ENCODE peak calls at places on chromosomes 7 and 10, in four cellular contexts. W, B, H and X are unnamed samples.

GRCh38 chr10:119029613-119030420 is at the start of gene NANOS1:
- DNase-seq in W (peak), B (peak), H (no peak), X (no peak)

GRCh38 chr7:636396-636795 is 90.1 kb upstream of the DNAAF5 start:
- DNase-seq in H (peak), W (no peak), B (peak), X (no peak)

GRCh38 chr10:108204528-108205313 is 1040.2 kb upstream of the SORCS1 start:
- DNase-seq in W (no peak), H (no peak), B (peak), X (peak)

GRCh38 chr7:16803881-16804673 is 722 bp downstream of the AGR2 start:
- DNase-seq in B (no peak), H (no peak), W (no peak), X (no peak)

GRCh38 chr10:127391875-127392274 is 157.2 kb upstream of the NPS start:
- DNase-seq in H (no peak), W (no peak), B (no peak), X (no peak)

GRCh38 chr7:93622036-93622714 is 47.7 kb upstream of the CALCR start:
- DNase-seq in H (peak), W (no peak), B (peak), X (no peak)

GRCh38 chr7:29102554-29103151 is 43.7 kb downstream of the CPVL start:
- DNase-seq in W (peak), H (peak), B (peak), X (no peak)

GRCh38 chr7:13240349-13240748 is 552.9 kb downstream of the ARL4A start:
- DNase-seq in B (no peak), H (peak), W (no peak), X (no peak)

GRCh38 chr7:81774496-81774895 is 4.6 kb upstream of the HGF start:
- DNase-seq in B (no peak), W (no peak), H (no peak), X (no peak)

GRCh38 chr10:4656576-4657194 is 169.3 kb upstream of the AKR1E2 start:
- DNase-seq in B (peak), H (peak), W (no peak), X (no peak)

GRCh38 chr10:109308971-109309370 is 614.3 kb downstream of the XPNPEP1 start:
- DNase-seq in W (no peak), H (no peak), B (no peak), X (no peak)

GRCh38 chr10:127117125-127117524 is 79.3 kb downstream of the INSYN2A start:
- DNase-seq in B (peak), W (peak), H (no peak), X (no peak)

GRCh38 chr7:30859940-30860623 is 51.6 kb upstream of the AQP1 start:
- DNase-seq in H (no peak), W (no peak), B (no peak), X (no peak)

GRCh38 chr7:15864260-15864991 is 177.9 kb upstream of the MEOX2 start:
- DNase-seq in W (no peak), H (no peak), B (no peak), X (no peak)

GRCh38 chr10:105017116-105017515 is 376.0 kb downstream of the SORCS3 start:
- DNase-seq in H (no peak), B (no peak), W (no peak), X (no peak)

GRCh38 chr7:1505731-1506550 is 1.8 kb upstream of the INTS1 start:
- DNase-seq in W (peak), B (no peak), H (no peak), X (no peak)

GRCh38 chr7:69516208-69516820 is 82.0 kb upstream of the AUTS2 start:
- DNase-seq in H (no peak), B (no peak), W (no peak), X (no peak)

GRCh38 chr7:93228302-93228701 is 2.0 kb upstream of the HEPACAM2 start:
- DNase-seq in W (no peak), H (peak), B (peak), X (peak)

GRCh38 chr7:29369909-29370488 is 175.4 kb downstream of the CHN2 start:
- DNase-seq in B (no peak), W (no peak), H (no peak), X (no peak)

GRCh38 chr10:58511765-58512469 is 755 bp upstream of the BICC1 start:
- DNase-seq in W (peak), B (no peak), H (no peak), X (no peak)

GRCh38 chr7:115533785-115534184 is 496.8 kb downstream of the TFEC start:
- DNase-seq in W (no peak), B (no peak), H (no peak), X (no peak)

GRCh38 chr7:17638727-17639126 is 301.6 kb downstream of the SNX13 start:
- DNase-seq in B (no peak), H (no peak), W (no peak), X (no peak)

GRCh38 chr7:47444376-47445098 is 137.4 kb downstream of the TNS3 start:
- DNase-seq in B (no peak), H (no peak), W (no peak), X (no peak)

GRCh38 chr7:33310546-33310945 is 181.2 kb downstream of the BBS9 start:
- DNase-seq in W (no peak), H (no peak), B (no peak), X (no peak)
- TF ChIP-seq EGR1 in W (no peak), H (no peak), B (no peak), X (no peak)

GRCh38 chr10:110868981-110869380 is 2.7 kb upstream of the PDCD4 start:
- DNase-seq in W (no peak), B (no peak), H (no peak), X (no peak)
- TF ChIP-seq EGR1 in W (no peak), B (no peak), H (no peak), X (no peak)

DNA sequence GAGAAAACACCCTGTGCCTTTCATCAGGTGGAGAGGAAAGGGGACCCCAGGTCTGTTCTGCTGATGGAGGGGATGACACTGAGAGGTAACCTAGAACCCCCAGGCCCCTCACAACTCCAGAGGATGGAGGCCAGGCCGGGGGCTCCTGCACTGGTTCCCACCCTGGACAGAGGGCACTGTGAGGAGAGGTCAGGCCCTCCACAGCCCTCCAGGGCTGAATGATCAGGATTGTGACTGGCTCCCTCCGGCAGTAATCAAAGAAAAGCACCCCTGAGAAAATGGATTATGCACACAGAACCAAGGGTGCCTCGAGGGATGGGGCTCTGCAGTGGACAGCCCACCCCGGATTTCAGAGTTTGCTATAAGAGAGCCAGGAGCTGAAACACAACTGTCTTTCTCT is 502.8 kb downstream of the TCERG1L start:
- DNase-seq in B (no peak), W (peak), H (no peak), X (no peak)
- TF ChIP-seq EGR1 in B (no peak), W (no peak), H (no peak), X (no peak)

DNA sequence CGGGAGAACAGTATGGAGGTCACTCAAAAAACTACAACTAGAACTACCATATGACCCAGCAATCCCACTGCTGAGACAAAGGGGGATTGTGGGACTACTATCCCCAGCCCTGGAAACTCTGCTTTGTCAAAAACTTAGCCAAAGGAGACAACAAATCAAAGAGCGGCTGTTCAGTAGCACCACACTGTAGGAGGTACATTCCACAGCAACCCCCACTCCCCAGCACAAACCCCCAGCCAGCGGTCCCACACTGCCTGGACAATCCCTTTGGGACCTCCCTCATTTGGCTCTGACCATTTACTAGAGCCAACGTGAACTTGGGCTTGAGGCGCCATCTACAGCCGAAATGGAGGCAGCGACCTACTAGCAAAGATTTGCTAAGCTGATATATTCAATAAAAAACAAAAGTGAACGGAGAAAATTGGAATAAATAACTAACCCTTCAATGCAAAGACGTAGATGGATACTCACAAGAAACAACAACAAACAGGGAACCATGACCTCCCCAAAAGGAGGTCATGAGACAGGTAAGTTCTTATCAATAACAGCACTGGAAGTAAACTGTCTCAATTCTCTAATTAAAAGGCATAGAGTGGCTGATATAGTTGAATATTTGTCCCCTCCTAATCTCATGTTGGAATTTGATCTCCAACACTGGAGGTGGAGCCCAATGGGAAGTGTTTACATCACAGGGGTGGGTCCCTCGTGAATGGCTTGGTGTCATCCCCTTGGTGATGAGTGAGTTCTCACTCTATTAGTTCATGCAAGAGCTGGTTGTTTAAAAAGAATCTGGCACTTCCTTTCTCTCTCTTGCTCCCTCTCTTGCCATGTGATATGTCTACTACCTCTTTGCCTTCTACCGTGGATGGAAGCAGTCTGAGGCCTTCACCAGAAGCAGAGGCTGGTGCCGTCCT is 119.0 kb upstream of the KCNMA1 start:
- DNase-seq in W (peak), B (peak), H (peak), X (no peak)
- TF ChIP-seq EGR1 in W (no peak), B (no peak), H (no peak), X (no peak)

GRCh38 chr10:80322711-80323110 is 33.3 kb upstream of the MAT1A start:
- DNase-seq in W (no peak), H (no peak), B (no peak), X (no peak)
- TF ChIP-seq EGR1 in W (no peak), H (no peak), B (no peak), X (no peak)

DNA sequence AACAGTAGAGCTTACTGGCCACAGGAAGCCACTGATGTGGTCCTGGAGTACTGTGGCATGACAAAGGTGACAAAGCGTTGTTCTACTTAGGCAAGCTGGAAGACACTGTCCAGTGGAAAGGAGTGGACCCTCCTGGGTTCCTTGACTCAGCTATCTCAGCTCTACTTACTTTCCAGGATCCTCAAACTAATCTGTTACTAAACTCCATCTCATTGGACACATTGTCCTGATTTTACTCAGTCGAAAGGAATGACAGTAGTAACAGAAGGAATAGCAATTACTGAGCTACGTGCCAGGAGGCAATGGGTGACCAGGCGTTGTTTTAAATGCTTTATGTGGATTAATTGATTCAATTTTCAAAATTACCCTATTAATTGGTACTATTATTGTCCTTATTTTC is 41.6 kb downstream of the ABLIM1 start:
- DNase-seq in B (no peak), H (no peak), W (no peak), X (no peak)
- TF ChIP-seq EGR1 in B (no peak), H (no peak), W (no peak), X (no peak)

GRCh38 chr10:112843623-112844022 is 106.4 kb upstream of the TCF7L2 start:
- DNase-seq in B (peak), W (no peak), H (no peak), X (no peak)
- TF ChIP-seq EGR1 in B (no peak), W (no peak), H (no peak), X (no peak)